ENCODE peak calls at places on chromosomes 4 and X, in eight cellular contexts. One of them, this sample, is unnamed. For H3K36me3, the result is how much of the 10 kb centered on the place peaks cover.

GRCh38 chr4:76610751-76611150 is 175.7 kb downstream of the SHROOM3 start:
- DNase-seq in OCI-LY7: no peak
- DNase-seq in osteoblast: no peak
- DNase-seq in right lobe of liver: no peak
- DNase-seq in heart left ventricle: no peak
- DNase-seq in stomach: no peak
- DNase-seq in RWPE2: no peak
- DNase-seq in tibial artery: no peak
- DNase-seq in this sample: no peak

GRCh38 chr4:93084599-93085305 is 743.8 kb upstream of the ATOH1 start:
- DNase-seq in OCI-LY7: no peak
- DNase-seq in osteoblast: no peak
- DNase-seq in right lobe of liver: no peak
- DNase-seq in heart left ventricle: no peak
- DNase-seq in stomach: no peak
- DNase-seq in RWPE2: no peak
- DNase-seq in tibial artery: no peak
- DNase-seq in this sample: no peak

GRCh38 chrX:130705591-130705990 is 197.4 kb downstream of the ENOX2 start:
- DNase-seq in OCI-LY7: no peak
- DNase-seq in osteoblast: no peak
- DNase-seq in right lobe of liver: no peak
- DNase-seq in heart left ventricle: no peak
- DNase-seq in stomach: no peak
- DNase-seq in RWPE2: no peak
- DNase-seq in tibial artery: no peak
- DNase-seq in this sample: no peak

GRCh38 chrX:107701493-107702121 is 73.3 kb downstream of the PRPS1 start:
- DNase-seq in OCI-LY7: peak
- DNase-seq in osteoblast: peak
- DNase-seq in right lobe of liver: no peak
- DNase-seq in heart left ventricle: no peak
- DNase-seq in stomach: no peak
- DNase-seq in RWPE2: no peak
- DNase-seq in tibial artery: no peak
- DNase-seq in this sample: no peak

GRCh38 chr4:110163327-110164070 is 34.9 kb downstream of the ELOVL6 start:
- DNase-seq in OCI-LY7: no peak
- DNase-seq in osteoblast: peak
- DNase-seq in right lobe of liver: no peak
- DNase-seq in heart left ventricle: no peak
- DNase-seq in stomach: no peak
- DNase-seq in RWPE2: no peak
- DNase-seq in tibial artery: no peak
- DNase-seq in this sample: peak

GRCh38 chr4:168712316-168712855 is 215.5 kb downstream of the PALLD start:
- DNase-seq in OCI-LY7: no peak
- DNase-seq in osteoblast: peak
- DNase-seq in right lobe of liver: no peak
- DNase-seq in heart left ventricle: no peak
- DNase-seq in stomach: no peak
- DNase-seq in RWPE2: no peak
- DNase-seq in tibial artery: no peak
- DNase-seq in this sample: no peak

GRCh38 chrX:17022205-17022604 is 75.7 kb downstream of the REPS2 start:
- DNase-seq in OCI-LY7: no peak
- DNase-seq in osteoblast: no peak
- DNase-seq in right lobe of liver: no peak
- DNase-seq in heart left ventricle: no peak
- DNase-seq in stomach: no peak
- DNase-seq in RWPE2: no peak
- DNase-seq in tibial artery: no peak
- DNase-seq in this sample: peak

GRCh38 chr4:168124008-168124641 is 31.8 kb downstream of the ANXA10 start:
- DNase-seq in OCI-LY7: no peak
- DNase-seq in osteoblast: peak
- DNase-seq in right lobe of liver: no peak
- DNase-seq in heart left ventricle: no peak
- DNase-seq in stomach: no peak
- DNase-seq in RWPE2: no peak
- DNase-seq in tibial artery: no peak
- DNase-seq in this sample: peak

GRCh38 chrX:130091976-130092522 is 18.2 kb downstream of the ELF4 start:
- DNase-seq in OCI-LY7: peak
- DNase-seq in osteoblast: peak
- DNase-seq in right lobe of liver: peak
- DNase-seq in heart left ventricle: peak
- DNase-seq in stomach: peak
- DNase-seq in RWPE2: no peak
- DNase-seq in tibial artery: no peak
- DNase-seq in this sample: no peak

GRCh38 chr4:144985536-144985935 is 112.5 kb downstream of the ANAPC10 start:
- DNase-seq in OCI-LY7: no peak
- DNase-seq in osteoblast: no peak
- DNase-seq in right lobe of liver: no peak
- DNase-seq in heart left ventricle: no peak
- DNase-seq in stomach: no peak
- DNase-seq in RWPE2: no peak
- DNase-seq in tibial artery: no peak
- DNase-seq in this sample: no peak

GRCh38 chr4:159463235-159463634 is 360.4 kb downstream of the RAPGEF2 start:
- DNase-seq in OCI-LY7: no peak
- DNase-seq in osteoblast: no peak
- DNase-seq in right lobe of liver: no peak
- DNase-seq in heart left ventricle: no peak
- DNase-seq in stomach: no peak
- DNase-seq in RWPE2: no peak
- DNase-seq in tibial artery: no peak
- DNase-seq in this sample: no peak

GRCh38 chr4:183139058-183139740 is 40.1 kb downstream of the WWC2 start:
- DNase-seq in OCI-LY7: no peak
- DNase-seq in osteoblast: no peak
- DNase-seq in right lobe of liver: no peak
- DNase-seq in heart left ventricle: no peak
- DNase-seq in stomach: no peak
- DNase-seq in RWPE2: no peak
- DNase-seq in tibial artery: no peak
- DNase-seq in this sample: no peak

GRCh38 chr4:186148335-186148975 is 42.9 kb upstream of the CYP4V2 start:
- DNase-seq in OCI-LY7: no peak
- DNase-seq in osteoblast: no peak
- DNase-seq in right lobe of liver: no peak
- DNase-seq in heart left ventricle: no peak
- DNase-seq in stomach: no peak
- DNase-seq in RWPE2: no peak
- DNase-seq in tibial artery: no peak
- DNase-seq in this sample: no peak

GRCh38 chr4:139756391-139757180 is 91.0 kb downstream of the MGST2 start:
- DNase-seq in OCI-LY7: no peak
- DNase-seq in osteoblast: no peak
- DNase-seq in right lobe of liver: no peak
- DNase-seq in heart left ventricle: no peak
- DNase-seq in stomach: no peak
- DNase-seq in RWPE2: no peak
- DNase-seq in tibial artery: no peak
- DNase-seq in this sample: no peak

GRCh38 chr4:13537011-13537831 is 7.1 kb downstream of the NKX3-2 start:
- DNase-seq in OCI-LY7: no peak
- DNase-seq in osteoblast: no peak
- DNase-seq in right lobe of liver: no peak
- DNase-seq in heart left ventricle: no peak
- DNase-seq in stomach: no peak
- DNase-seq in RWPE2: no peak
- DNase-seq in tibial artery: no peak
- DNase-seq in this sample: no peak

GRCh38 chrX:2391869-2392606 is 108.7 kb downstream of the DHRSX start:
- DNase-seq in OCI-LY7: no peak
- DNase-seq in osteoblast: peak
- DNase-seq in right lobe of liver: peak
- DNase-seq in heart left ventricle: no peak
- DNase-seq in stomach: no peak
- DNase-seq in RWPE2: peak
- DNase-seq in tibial artery: no peak
- DNase-seq in this sample: peak

GRCh38 chr4:125735107-125735506 is 420.4 kb downstream of the FAT4 start:
- DNase-seq in OCI-LY7: no peak
- DNase-seq in osteoblast: peak
- DNase-seq in right lobe of liver: no peak
- DNase-seq in heart left ventricle: no peak
- DNase-seq in stomach: no peak
- DNase-seq in RWPE2: peak
- DNase-seq in tibial artery: no peak
- DNase-seq in this sample: peak

GRCh38 chr4:56871357-56871993 is 36.2 kb upstream of the REST start:
- DNase-seq in OCI-LY7: no peak
- DNase-seq in osteoblast: no peak
- DNase-seq in right lobe of liver: no peak
- DNase-seq in heart left ventricle: no peak
- DNase-seq in stomach: no peak
- DNase-seq in RWPE2: no peak
- DNase-seq in tibial artery: no peak
- DNase-seq in this sample: no peak

GRCh38 chrX:1244164-1245076 is 24.2 kb upstream of the CSF2RA start:
- DNase-seq in OCI-LY7: peak
- DNase-seq in osteoblast: peak
- DNase-seq in right lobe of liver: no peak
- DNase-seq in heart left ventricle: no peak
- DNase-seq in stomach: no peak
- DNase-seq in RWPE2: no peak
- DNase-seq in tibial artery: no peak
- DNase-seq in this sample: no peak

GRCh38 chr4:133058701-133059100 is 90.4 kb upstream of the PCDH10 start:
- DNase-seq in OCI-LY7: no peak
- DNase-seq in osteoblast: no peak
- DNase-seq in right lobe of liver: no peak
- DNase-seq in heart left ventricle: no peak
- DNase-seq in stomach: no peak
- DNase-seq in RWPE2: no peak
- DNase-seq in tibial artery: no peak
- DNase-seq in this sample: no peak

GRCh38 chr4:165112258-165113156 is at the start of gene TMEM192:
- DNase-seq in OCI-LY7: peak
- DNase-seq in osteoblast: peak
- DNase-seq in right lobe of liver: peak
- DNase-seq in heart left ventricle: peak
- DNase-seq in stomach: peak
- DNase-seq in RWPE2: peak
- DNase-seq in tibial artery: peak
- DNase-seq in this sample: peak
- TF ChIP-seq CTCF in OCI-LY7: peak
- TF ChIP-seq CTCF in osteoblast: no peak
- TF ChIP-seq CTCF in right lobe of liver: peak
- TF ChIP-seq CTCF in heart left ventricle: peak
- TF ChIP-seq CTCF in stomach: no peak
- TF ChIP-seq CTCF in RWPE2: no peak
- TF ChIP-seq CTCF in tibial artery: peak
- TF ChIP-seq CTCF in this sample: peak

DNA sequence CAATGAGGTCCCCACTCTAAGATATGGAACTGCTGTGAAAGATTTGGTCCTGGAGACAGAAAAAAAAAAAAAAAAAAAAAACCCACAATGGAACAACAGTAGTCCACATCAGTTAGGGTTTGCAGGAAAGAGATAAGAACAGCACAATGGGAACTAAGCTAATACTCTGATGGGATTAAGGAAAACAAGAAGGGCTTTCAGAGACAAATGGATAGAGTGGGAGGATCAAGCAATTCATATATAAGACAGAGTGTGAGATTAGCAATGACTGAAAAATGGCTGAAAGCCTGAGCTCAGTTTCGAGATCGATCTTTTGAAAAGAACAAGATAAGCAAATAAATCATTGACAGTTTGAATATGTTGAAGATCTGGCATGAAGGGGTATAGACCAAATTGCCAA is 188.4 kb upstream of the TRPC5 start:
- DNase-seq in OCI-LY7: no peak
- DNase-seq in osteoblast: no peak
- DNase-seq in right lobe of liver: no peak
- DNase-seq in heart left ventricle: no peak
- DNase-seq in stomach: no peak
- DNase-seq in RWPE2: no peak
- DNase-seq in tibial artery: no peak
- DNase-seq in this sample: no peak
- H3K4me3 ChIP-seq in OCI-LY7: no peak
- H3K4me3 ChIP-seq in osteoblast: no peak
- H3K4me3 ChIP-seq in right lobe of liver: no peak
- H3K4me3 ChIP-seq in heart left ventricle: no peak
- H3K4me3 ChIP-seq in stomach: no peak
- H3K4me3 ChIP-seq in RWPE2: no peak
- H3K4me3 ChIP-seq in tibial artery: no peak
- H3K4me3 ChIP-seq in this sample: no peak

DNA sequence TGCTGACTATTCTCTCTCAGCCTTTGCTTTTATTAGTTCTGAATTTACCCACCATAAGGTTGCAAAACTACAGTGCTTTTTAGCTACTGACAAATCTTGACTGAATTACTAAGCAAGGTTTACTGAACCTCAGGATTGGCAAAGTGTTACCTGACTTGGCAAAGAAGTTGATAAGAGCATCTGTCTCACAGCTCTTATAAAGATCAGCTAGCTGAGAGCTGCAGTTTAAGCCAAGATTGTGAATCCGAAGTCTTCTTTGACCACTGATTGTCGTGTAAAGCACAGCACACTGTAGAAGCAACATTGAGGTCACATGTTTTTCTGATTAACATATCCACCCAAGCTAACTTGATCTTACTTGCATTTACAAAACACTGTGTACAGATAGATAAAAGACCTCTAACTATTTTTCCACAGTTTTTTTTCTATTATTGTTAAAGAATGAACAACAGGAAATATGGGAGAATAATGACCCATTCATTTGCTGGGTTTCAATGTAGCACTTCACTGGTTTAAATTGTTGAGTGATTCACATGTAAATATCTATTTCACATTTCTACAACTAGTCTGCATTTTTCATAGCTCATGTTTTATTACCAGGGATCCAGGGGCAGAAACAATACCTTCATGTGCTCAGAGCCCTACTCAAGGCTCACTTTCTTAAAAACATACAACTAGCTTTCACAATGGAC is 54.0 kb downstream of the METTL14 start:
- DNase-seq in OCI-LY7: no peak
- DNase-seq in osteoblast: no peak
- DNase-seq in right lobe of liver: no peak
- DNase-seq in heart left ventricle: no peak
- DNase-seq in stomach: no peak
- DNase-seq in RWPE2: no peak
- DNase-seq in tibial artery: no peak
- DNase-seq in this sample: no peak
- H3K36me3 ChIP-seq in OCI-LY7: half or more
- H3K36me3 ChIP-seq in osteoblast: half or more
- H3K36me3 ChIP-seq in right lobe of liver: under half
- H3K36me3 ChIP-seq in heart left ventricle: half or more
- H3K36me3 ChIP-seq in stomach: half or more
- H3K36me3 ChIP-seq in RWPE2: half or more
- H3K36me3 ChIP-seq in tibial artery: under half
- H3K36me3 ChIP-seq in this sample: under half

DNA sequence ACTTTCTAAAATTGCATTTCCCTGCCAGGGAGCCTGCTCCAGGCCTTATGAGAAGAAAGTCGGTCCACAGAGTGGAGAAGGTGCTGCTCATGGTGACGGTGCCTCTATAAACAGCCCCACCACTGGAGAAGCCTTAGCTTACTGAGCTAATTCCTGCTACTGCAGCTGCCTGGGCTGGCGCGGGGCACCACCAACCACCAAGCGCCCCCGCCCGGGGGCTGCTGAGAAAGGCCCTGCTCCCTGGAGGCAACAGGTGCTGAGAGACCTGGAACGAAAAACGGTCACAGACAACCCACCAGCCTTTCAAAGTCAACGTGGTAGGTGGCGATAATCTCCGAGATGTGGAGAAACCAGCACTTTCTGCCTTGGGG is 2.9 kb downstream of the HCFC1 start:
- DNase-seq in OCI-LY7: peak
- DNase-seq in osteoblast: no peak
- DNase-seq in right lobe of liver: no peak
- DNase-seq in heart left ventricle: no peak
- DNase-seq in stomach: no peak
- DNase-seq in RWPE2: no peak
- DNase-seq in tibial artery: no peak
- DNase-seq in this sample: no peak
- TF ChIP-seq CTCF in OCI-LY7: peak
- TF ChIP-seq CTCF in osteoblast: no peak
- TF ChIP-seq CTCF in right lobe of liver: no peak
- TF ChIP-seq CTCF in heart left ventricle: no peak
- TF ChIP-seq CTCF in stomach: no peak
- TF ChIP-seq CTCF in RWPE2: no peak
- TF ChIP-seq CTCF in tibial artery: no peak
- TF ChIP-seq CTCF in this sample: no peak

This sample was measured in bronchial epithelial cell.